ENCODE peak calls at places on chromosomes 7 and 10, in eight cellular contexts. V is pancreas, B is PC-9, W is HFF-Myc, F is BE2C, P is body of pancreas, L is stomach, M is upper lobe of right lung. K is an unnamed sample.

GRCh38 chr10:49176310-49177268 is 11.6 kb downstream of the TMEM273 start:
- DNase-seq in B (no peak), P (no peak), W (no peak), L (no peak), V (no peak), M (no peak), F (no peak), K (no peak)

GRCh38 chr7:139630643-139631519 is 107.4 kb downstream of the CLEC2L start:
- DNase-seq in W (no peak), F (no peak), P (no peak), M (no peak), B (no peak), V (no peak), L (no peak), K (no peak)

GRCh38 chr10:30502266-30503058 is 68.5 kb downstream of the MAP3K8 start:
- DNase-seq in L (no peak), B (peak; percentile 55), V (no peak), W (no peak), M (no peak), P (no peak), F (no peak), K (no peak)

GRCh38 chr7:100759357-100760171 is 26.2 kb downstream of the ZAN start:
- DNase-seq in V (no peak), B (no peak), L (no peak), F (no peak), P (no peak), W (no peak), M (no peak), K (no peak)

GRCh38 chr7:79709574-79710409 is 256.3 kb upstream of the MAGI2 start:
- DNase-seq in F (no peak), B (no peak), P (no peak), V (no peak), L (no peak), W (no peak), M (no peak), K (no peak)

GRCh38 chr10:43128331-43128730 is 9.9 kb upstream of the CSGALNACT2 start:
- DNase-seq in L (no peak), M (no peak), F (no peak), V (no peak), B (no peak), P (no peak), W (no peak), K (no peak)

GRCh38 chr10:58017719-58018367 is 249.9 kb downstream of the IPMK start:
- DNase-seq in B (no peak), L (no peak), F (no peak), P (no peak), W (peak; percentile 71), V (no peak), M (no peak), K (peak; percentile 26)

GRCh38 chr10:91549296-91549695 is 83.6 kb downstream of the PPP1R3C start:
- DNase-seq in P (no peak), F (no peak), V (no peak), L (no peak), W (no peak), B (no peak), M (no peak), K (no peak)

GRCh38 chr10:28559661-28560060 is 26.7 kb downstream of the WAC start:
- DNase-seq in M (no peak), L (no peak), B (no peak), W (no peak), P (no peak), V (no peak), F (no peak), K (no peak)

GRCh38 chr10:28558923-28559508 is 26.1 kb downstream of the WAC start:
- DNase-seq in W (no peak), L (no peak), V (no peak), P (no peak), F (no peak), B (no peak), M (no peak), K (no peak)

GRCh38 chr10:28560617-28561016 is 27.7 kb downstream of the WAC start:
- DNase-seq in V (no peak), B (no peak), W (no peak), M (no peak), L (no peak), F (no peak), P (no peak), K (no peak)

GRCh38 chr10:28556142-28556541 is 23.2 kb downstream of the WAC start:
- DNase-seq in P (no peak), B (no peak), V (no peak), L (no peak), W (no peak), F (no peak), M (no peak), K (no peak)

DNA sequence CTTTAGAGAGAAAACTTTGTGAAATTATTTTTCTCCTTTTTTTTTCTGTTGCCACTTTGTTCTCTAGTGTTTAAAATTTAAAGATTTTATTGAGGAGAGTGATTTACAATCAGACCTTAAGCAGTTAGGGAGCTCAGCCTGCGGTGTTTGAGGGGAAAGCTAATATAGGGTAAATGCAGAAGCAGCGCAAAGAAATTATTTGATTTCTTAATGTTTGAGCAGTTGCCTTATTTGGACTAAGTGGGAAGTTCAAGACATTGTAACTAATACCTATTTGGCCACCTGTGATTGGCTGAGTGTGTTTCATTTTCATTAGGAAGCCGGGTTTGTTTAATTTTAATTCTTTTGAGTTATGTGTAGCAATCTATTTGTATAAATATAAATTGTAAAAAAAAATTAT is 25.3 kb downstream of the WAC start:
- DNase-seq in F (no peak), B (no peak), M (no peak), W (no peak), P (no peak), V (no peak), L (no peak), K (no peak)
- TF ChIP-seq CTCF in F (no peak), B (no peak), M (no peak), W (no peak), P (no peak), V (no peak), L (no peak), K (no peak)

GRCh38 chr7:151349507-151349853 is 7.9 kb downstream of the NUB1 start:
- DNase-seq in W (no peak), L (no peak), B (no peak), V (no peak), M (no peak), P (peak; percentile 20), F (no peak), K (peak; percentile 6)

GRCh38 chr7:151351967-151352366 is 10.4 kb downstream of the NUB1 start:
- DNase-seq in W (no peak), B (no peak), P (no peak), F (no peak), M (no peak), L (no peak), V (no peak), K (no peak)

GRCh38 chr7:151352512-151352911 is 10.9 kb downstream of the NUB1 start:
- DNase-seq in F (no peak), P (no peak), L (no peak), B (no peak), M (no peak), V (no peak), W (no peak), K (no peak)

GRCh38 chr7:151348970-151349369 is 7.4 kb downstream of the NUB1 start:
- DNase-seq in P (no peak), V (no peak), B (no peak), W (no peak), F (no peak), M (no peak), L (no peak), K (no peak)

DNA sequence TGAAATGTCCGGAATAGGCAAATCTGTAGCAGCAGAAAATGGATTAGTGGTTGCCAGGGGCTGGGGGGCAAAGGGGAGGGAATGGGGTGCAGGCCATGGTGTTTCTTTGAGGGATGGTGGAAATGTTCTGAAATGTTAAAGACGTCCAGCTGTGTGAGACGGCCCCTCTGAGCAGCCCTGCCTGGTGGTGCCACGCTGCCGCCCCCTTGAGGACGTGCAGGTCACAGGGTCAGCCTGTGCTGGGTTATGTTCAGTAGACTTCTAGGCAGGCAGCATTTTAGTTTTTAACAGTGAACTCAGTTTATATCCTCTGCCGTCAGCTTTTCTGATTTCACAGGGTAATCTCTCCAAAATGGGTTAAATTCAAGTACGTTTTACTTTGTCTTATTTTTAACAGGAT is 9.4 kb downstream of the NUB1 start:
- DNase-seq in F (peak; percentile 62), V (no peak), M (no peak), L (no peak), W (no peak), B (no peak), P (no peak), K (peak; percentile 21)
- TF ChIP-seq CTCF in F (peak; percentile 57), V (no peak), M (no peak), L (no peak), W (peak; percentile 21), B (no peak), P (no peak), K (peak; percentile 43)

DNA sequence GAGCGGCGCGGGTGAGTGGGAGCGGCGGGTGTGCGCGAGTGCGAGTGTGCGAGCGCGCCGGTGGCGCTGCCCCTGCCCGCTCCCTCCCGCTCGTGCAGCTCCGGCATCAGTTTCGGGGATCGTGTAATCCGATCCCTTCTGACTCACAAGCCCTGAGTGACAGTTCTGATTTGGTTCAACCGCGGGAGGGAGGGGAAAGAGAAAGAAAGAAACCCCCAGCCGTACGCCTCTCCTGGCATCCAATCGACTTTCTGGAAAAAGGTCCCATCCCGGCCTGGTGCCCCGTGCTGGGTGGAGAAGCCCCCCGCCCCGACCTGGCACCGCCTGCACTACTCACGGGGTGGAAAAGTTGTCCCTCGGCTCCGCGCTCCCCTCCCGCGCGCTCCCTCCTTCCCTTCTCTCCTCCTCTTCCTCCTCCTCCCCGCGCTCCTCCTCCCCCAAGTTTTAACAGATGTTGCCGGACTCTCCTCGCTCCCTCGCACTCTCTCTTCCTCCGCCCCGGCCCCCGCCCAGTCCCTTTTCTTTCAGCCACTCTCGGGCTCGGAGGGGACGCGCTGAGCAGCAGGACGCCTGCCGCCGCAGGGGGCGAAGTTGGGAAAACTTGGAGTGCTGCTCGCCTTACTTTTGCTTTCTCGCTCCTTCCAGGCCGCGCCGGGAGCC is at the start of gene GLI3:
- DNase-seq in V (peak; percentile 69), M (peak; percentile 88), P (peak; percentile 58), L (peak; percentile 58), B (peak; percentile 40), F (no peak), W (peak; percentile 83), K (peak; percentile 66)
- TF ChIP-seq CTCF in V (no peak), M (peak; percentile 29), P (peak; percentile 21), L (peak; percentile 14), B (no peak), F (no peak), W (no peak), K (no peak)

GRCh38 chr10:96319754-96320514 is 15.7 kb downstream of the DNTT start:
- DNase-seq in P (no peak), M (no peak), B (no peak), F (no peak), L (no peak), V (no peak), W (no peak), K (no peak)

GRCh38 chr10:96324447-96324846 is 20.2 kb downstream of the DNTT start:
- DNase-seq in L (no peak), V (no peak), P (no peak), M (no peak), F (no peak), B (no peak), W (no peak), K (no peak)

GRCh38 chr10:96322275-96322674 is 18.0 kb downstream of the DNTT start:
- DNase-seq in W (no peak), M (no peak), F (no peak), P (no peak), V (no peak), L (no peak), B (no peak), K (no peak)

GRCh38 chr10:96325719-96326373 is 21.6 kb downstream of the DNTT start:
- DNase-seq in B (no peak), W (no peak), L (no peak), F (no peak), P (no peak), M (no peak), V (no peak), K (no peak)

DNA sequence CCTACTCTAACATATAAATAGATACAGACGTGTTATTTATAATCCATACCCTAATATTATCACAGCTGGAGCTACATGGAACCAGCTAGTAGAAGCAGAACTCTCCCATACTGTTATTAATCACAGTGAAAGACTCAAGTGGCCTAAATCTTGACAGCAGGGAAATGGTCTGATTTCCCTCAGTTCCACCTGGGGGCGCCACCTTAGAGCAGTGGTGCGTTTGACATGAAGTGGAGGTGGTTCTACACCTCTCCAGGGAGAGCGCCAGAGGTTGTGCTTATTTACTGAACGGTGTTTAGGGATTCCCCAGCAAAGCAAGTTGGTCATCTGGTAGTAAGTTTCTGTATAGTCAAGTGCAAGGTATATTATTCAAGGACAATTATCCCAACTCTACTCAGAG is 17.6 kb downstream of the DNTT start:
- DNase-seq in M (no peak), F (no peak), B (no peak), L (no peak), V (no peak), W (no peak), P (no peak), K (no peak)
- TF ChIP-seq CTCF in M (no peak), F (no peak), B (no peak), L (no peak), V (no peak), W (no peak), P (no peak), K (no peak)

K was measured in Calu3.